ENCODE peak calls at places on chromosomes 7 and 10, in eight cellular contexts. J is cardiac muscle cell, D is fibroblast of lung, U is activated B cell treated with CpG ODN at 0.5 μM for 24 hours, O is HepG2, K is suprapubic skin, E is nephron progenitor cell, V is B cell. C is an unnamed sample.

GRCh38 chr7:1422512-1423265 is 36.6 kb downstream of the MICALL2 start:
- DNase-seq in J (no peak), D (no peak), U (no peak), O (no peak), K (no peak), E (no peak), V (no peak), C (no peak)

GRCh38 chr10:29517352-29517923 is 117.3 kb downstream of the SVIL start:
- DNase-seq in J (peak), D (peak), U (no peak), O (peak), K (no peak), E (peak), V (no peak), C (peak)

GRCh38 chr7:112433289-112433688 is 17.0 kb upstream of the IFRD1 start:
- DNase-seq in J (no peak), D (no peak), U (no peak), O (no peak), K (no peak), E (no peak), V (no peak), C (no peak)

GRCh38 chr10:5782174-5782573 is 31.1 kb downstream of the GDI2 start:
- DNase-seq in J (no peak), D (no peak), U (no peak), O (no peak), K (no peak), E (no peak), V (no peak), C (no peak)

GRCh38 chr10:18214692-18215563 is 74.7 kb downstream of the CACNB2 start:
- DNase-seq in J (peak), D (peak), U (no peak), O (peak), K (no peak), E (peak), V (no peak), C (peak)

GRCh38 chr10:90988802-90989201 is 67.9 kb upstream of the ANKRD1 start:
- DNase-seq in J (peak), D (no peak), U (no peak), O (no peak), K (no peak), E (no peak), V (no peak), C (no peak)

GRCh38 chr10:47159361-47160228 is 140.4 kb upstream of the GDF10 start:
- DNase-seq in J (no peak), D (no peak), U (no peak), O (no peak), K (no peak), E (no peak), V (no peak), C (no peak)

GRCh38 chr7:13286916-13287315 is 599.5 kb downstream of the ARL4A start:
- DNase-seq in J (no peak), D (peak), U (no peak), O (no peak), K (no peak), E (no peak), V (no peak), C (no peak)

GRCh38 chr10:46523881-46524470 is 32.5 kb downstream of the GPRIN2 start:
- DNase-seq in J (no peak), D (peak), U (no peak), O (no peak), K (peak), E (peak), V (no peak), C (no peak)

GRCh38 chr7:31488562-31489203 is 25.2 kb upstream of the ITPRID1 start:
- DNase-seq in J (peak), D (peak), U (no peak), O (peak), K (no peak), E (peak), V (no peak), C (peak)

GRCh38 chr7:20019757-20020432 is 197.3 kb downstream of the MACC1 start:
- DNase-seq in J (no peak), D (no peak), U (no peak), O (no peak), K (no peak), E (no peak), V (no peak), C (no peak)

GRCh38 chr7:114670676-114671075 is 251.2 kb upstream of the MDFIC start:
- DNase-seq in J (no peak), D (no peak), U (no peak), O (no peak), K (no peak), E (no peak), V (no peak), C (no peak)
- TF ChIP-seq CTCF in J (no peak), D (no peak), U (no peak), O (no peak), K (no peak), E (no peak), V (no peak), C (no peak)

GRCh38 chr7:92735707-92736106 is 100.7 kb downstream of the CDK6 start:
- DNase-seq in J (no peak), D (peak), U (no peak), O (no peak), K (no peak), E (no peak), V (no peak), C (no peak)
- TF ChIP-seq CTCF in J (no peak), D (no peak), U (no peak), O (no peak), K (no peak), E (no peak), V (no peak), C (no peak)

GRCh38 chr10:32332299-32332750 is 14.6 kb downstream of the EPC1 start:
- DNase-seq in J (no peak), D (peak), U (peak), O (no peak), K (no peak), E (no peak), V (peak), C (no peak)
- TF ChIP-seq CTCF in J (no peak), D (no peak), U (no peak), O (no peak), K (no peak), E (no peak), V (no peak), C (no peak)

GRCh38 chr10:120734476-120735078 is 116.6 kb upstream of the WDR11 start:
- DNase-seq in J (no peak), D (peak), U (no peak), O (no peak), K (no peak), E (no peak), V (no peak), C (no peak)

GRCh38 chr10:120738658-120739057 is 112.5 kb upstream of the WDR11 start:
- DNase-seq in J (no peak), D (peak), U (no peak), O (no peak), K (no peak), E (no peak), V (no peak), C (no peak)

GRCh38 chr10:120736377-120736776 is 114.8 kb upstream of the WDR11 start:
- DNase-seq in J (no peak), D (no peak), U (no peak), O (no peak), K (no peak), E (no peak), V (no peak), C (no peak)

GRCh38 chr10:120735315-120735714 is 115.8 kb upstream of the WDR11 start:
- DNase-seq in J (no peak), D (no peak), U (no peak), O (no peak), K (no peak), E (no peak), V (no peak), C (no peak)

GRCh38 chr10:120735773-120736371 is 115.3 kb upstream of the WDR11 start:
- DNase-seq in J (peak), D (peak), U (no peak), O (peak), K (no peak), E (no peak), V (no peak), C (no peak)
- TF ChIP-seq CTCF in J (peak), D (peak), U (peak), O (peak), K (peak), E (peak), V (peak), C (peak)

GRCh38 chr10:59580257-59580863 is 129.3 kb downstream of the SLC16A9 start:
- DNase-seq in J (peak), D (peak), U (no peak), O (peak), K (no peak), E (no peak), V (no peak), C (no peak)
- TF ChIP-seq CTCF in J (peak), D (peak), U (no peak), O (peak), K (no peak), E (peak), V (no peak), C (no peak)

DNA sequence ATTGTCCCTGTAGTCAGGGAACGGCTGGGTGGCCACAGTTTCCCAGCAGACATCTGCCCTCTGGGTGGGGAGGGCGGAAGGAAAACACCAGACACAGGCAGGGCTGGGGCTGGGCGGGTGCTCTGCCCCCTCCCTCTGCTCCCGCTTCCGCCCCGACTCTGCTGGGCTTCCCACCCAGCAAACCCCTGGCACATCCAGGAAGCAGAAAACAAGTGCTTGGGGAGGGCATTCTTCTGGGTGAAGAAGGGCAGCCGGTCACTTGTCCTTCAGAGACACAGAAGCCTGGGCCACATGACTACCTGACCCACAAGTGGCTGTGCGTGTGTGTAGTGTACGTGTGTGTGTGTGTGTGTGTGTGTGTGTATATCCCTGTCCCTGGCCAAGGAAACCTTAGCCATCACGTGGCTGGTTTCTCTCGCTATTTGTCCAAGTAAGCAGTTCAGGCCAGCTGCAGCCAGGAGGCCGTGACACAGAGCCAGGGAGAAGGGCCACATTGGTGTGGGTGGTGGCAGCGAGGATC is 77.9 kb downstream of the ZMIZ1 start:
- DNase-seq in J (no peak), D (no peak), U (no peak), O (no peak), K (no peak), E (no peak), V (no peak), C (no peak)
- TF ChIP-seq CTCF in J (no peak), D (no peak), U (no peak), O (no peak), K (peak), E (no peak), V (no peak), C (no peak)

GRCh38 chr7:50068026-50068425 is 25.0 kb downstream of the ZPBP start:
- DNase-seq in J (no peak), D (peak), U (no peak), O (peak), K (no peak), E (no peak), V (no peak), C (no peak)
- TF ChIP-seq CTCF in J (no peak), D (no peak), U (no peak), O (peak), K (peak), E (peak), V (peak), C (peak)

C was measured in endothelial cell.